ENCODE peak calls at places on chromosomes 13 and 19, in four cellular contexts. D is caudate nucleus, U is GM10248, C is hepatocyte. M is an unnamed sample.

GRCh38 chr13:114282143-114282685 is 813 bp downstream of the UPF3A start:
- DNase-seq in D (peak; percentile 44), U (peak; percentile 71), C (peak; percentile 82), M (peak; percentile 19)

GRCh38 chr13:112931028-112931934 is 37.7 kb upstream of the MCF2L start:
- DNase-seq in D (no peak), U (no peak), C (peak; percentile 81), M (peak; percentile 86)

GRCh38 chr13:29925457-29925856 is 75.0 kb upstream of the UBL3 start:
- DNase-seq in D (no peak), U (no peak), C (peak; percentile 90), M (peak; percentile 46)

GRCh38 chr13:28100149-28101121 is at the start of gene FLT3:
- DNase-seq in D (no peak), U (peak; percentile 73), C (peak; percentile 27), M (no peak)

GRCh38 chr13:68380041-68380973 is 1150.2 kb upstream of the PCDH9 start:
- DNase-seq in D (no peak), U (no peak), C (no peak), M (no peak)

GRCh38 chr19:15702590-15702930 is 25.3 kb upstream of the OR10H2 start:
- DNase-seq in D (no peak), U (no peak), C (no peak), M (peak; percentile 39)

GRCh38 chr13:44703371-44703770 is 127.2 kb upstream of the TSC22D1 start:
- DNase-seq in D (no peak), U (no peak), C (peak; percentile 23), M (peak; percentile 51)

GRCh38 chr13:30551194-30551593 is 66.5 kb upstream of the USPL1 start:
- DNase-seq in D (no peak), U (peak; percentile 45), C (peak; percentile 46), M (peak; percentile 72)

GRCh38 chr19:17358395-17358794 is 18.7 kb downstream of the PLVAP start:
- DNase-seq in D (no peak), U (no peak), C (no peak), M (no peak)

GRCh38 chr13:41588899-41589298 is 131.5 kb downstream of the RGCC start:
- DNase-seq in D (no peak), U (no peak), C (no peak), M (no peak)

GRCh38 chr13:32443111-32443510 is 15.2 kb upstream of the N4BP2L1 start:
- DNase-seq in D (no peak), U (peak; percentile 64), C (peak; percentile 16), M (peak; percentile 33)

GRCh38 chr19:2628597-2628996 is 73.9 kb downstream of the GNG7 start:
- DNase-seq in D (no peak), U (no peak), C (no peak), M (no peak)